ENCODE peak calls at places on chromosomes 2 and 18, in nine cellular contexts. S is A673; J is fibroblast of mammary gland; L is fibroblast of pulmonary artery; R is GM23248; I is effector memory CD4-positive, alpha-beta T cell; B is fibroblast of the aortic adventitia; Z is tibial artery; C is skeletal muscle cell. V is an unnamed sample.

GRCh38 chr2:224930990-224931389 is 111.3 kb downstream of the DOCK10 start:
- DNase-seq in Z (no peak), S (no peak), B (no peak), R (no peak), I (no peak), L (no peak), C (no peak), J (no peak), V (no peak)

GRCh38 chr2:157853211-157853610 is 22.9 kb downstream of the ACVR1 start:
- DNase-seq in J (peak), Z (no peak), B (no peak), C (no peak), L (no peak), I (no peak), S (no peak), R (no peak), V (no peak)

GRCh38 chr2:173087793-173088493 is 12.3 kb downstream of the MAP3K20 start:
- DNase-seq in J (no peak), R (no peak), I (no peak), S (no peak), Z (no peak), B (no peak), L (no peak), C (no peak), V (no peak)

GRCh38 chr2:128798502-128799283 is 480.0 kb upstream of the HS6ST1 start:
- DNase-seq in C (no peak), I (no peak), R (no peak), B (no peak), L (no peak), J (no peak), S (no peak), Z (peak), V (no peak)

GRCh38 chr18:24170389-24170788 is 31.5 kb downstream of the CABYR start:
- DNase-seq in S (no peak), Z (no peak), L (no peak), R (no peak), I (no peak), J (no peak), B (no peak), C (no peak), V (no peak)

GRCh38 chr18:74230922-74231714 is 60.6 kb downstream of the CYB5A start:
- DNase-seq in C (no peak), I (no peak), B (no peak), S (no peak), Z (no peak), R (no peak), J (no peak), L (no peak), V (no peak)

GRCh38 chr2:209946539-209946938 is 55.9 kb upstream of the RPE start:
- DNase-seq in L (no peak), Z (no peak), B (peak), C (no peak), R (peak), I (no peak), S (peak), J (peak), V (no peak)

GRCh38 chr2:38505779-38506178 is 96.9 kb downstream of the HNRNPLL start:
- DNase-seq in R (peak), I (no peak), B (peak), S (peak), L (peak), J (peak), C (no peak), Z (peak), V (no peak)

GRCh38 chr2:219440388-219441256 is 6.0 kb downstream of the SPEG start:
- DNase-seq in Z (no peak), I (no peak), R (peak), J (peak), L (no peak), S (no peak), B (peak), C (no peak), V (no peak)

GRCh38 chr18:49342690-49343089 is 117.8 kb downstream of the DYM start:
- DNase-seq in B (no peak), C (no peak), Z (no peak), L (peak), S (no peak), R (no peak), I (no peak), J (no peak), V (no peak)

GRCh38 chr2:241123816-241124536 is 21.9 kb upstream of the MTERF4 start:
- DNase-seq in C (no peak), L (no peak), J (no peak), R (peak), B (no peak), Z (no peak), S (no peak), I (peak), V (no peak)

GRCh38 chr2:99643824-99644787 is 154.3 kb upstream of the REV1 start:
- DNase-seq in J (peak), Z (peak), C (no peak), R (peak), B (peak), S (no peak), L (peak), I (no peak), V (no peak)

GRCh38 chr2:70683455-70683854 is 84.5 kb downstream of the ADD2 start:
- DNase-seq in I (no peak), S (no peak), Z (no peak), B (no peak), C (no peak), L (no peak), J (no peak), R (no peak), V (no peak)

GRCh38 chr2:163734911-163735691 is 707 bp downstream of the FIGN start:
- DNase-seq in R (peak), J (peak), I (no peak), C (no peak), Z (no peak), L (peak), B (peak), S (no peak), V (no peak)

GRCh38 chr18:3262234-3263171 is 570 bp downstream of the MYL12B start:
- DNase-seq in L (peak), R (peak), Z (no peak), S (no peak), I (peak), C (no peak), J (no peak), B (peak), V (no peak)

GRCh38 chr2:209340522-209340921 is 83.3 kb upstream of the MAP2 start:
- DNase-seq in L (no peak), R (no peak), C (no peak), J (no peak), S (no peak), B (no peak), Z (no peak), I (no peak), V (no peak)

GRCh38 chr2:235642446-235643107 is 148.7 kb downstream of the AGAP1 start:
- DNase-seq in B (peak), S (no peak), I (no peak), J (peak), R (peak), L (peak), Z (peak), C (peak), V (no peak)

GRCh38 chr2:72011791-72012190 is 135.9 kb downstream of the CYP26B1 start:
- DNase-seq in S (no peak), I (no peak), L (no peak), R (no peak), C (no peak), B (no peak), J (no peak), Z (no peak), V (no peak)

GRCh38 chr2:191105082-191105481 is 45.7 kb downstream of the STAT4 start:
- DNase-seq in L (peak), B (peak), Z (no peak), I (no peak), R (peak), J (peak), S (no peak), C (peak), V (no peak)

GRCh38 chr2:45018033-45018432 is 8.8 kb upstream of the SIX2 start:
- DNase-seq in S (no peak), L (no peak), B (no peak), C (no peak), J (no peak), R (no peak), Z (no peak), I (no peak), V (no peak)

GRCh38 chr2:56749152-56749752 is 565.5 kb downstream of the CCDC85A start:
- DNase-seq in B (peak), I (no peak), C (peak), L (peak), R (peak), J (peak), Z (no peak), S (peak), V (no peak)

GRCh38 chr2:224747765-224748164 is 31.6 kb upstream of the CCDC195 start:
- DNase-seq in R (no peak), I (no peak), Z (no peak), S (no peak), J (no peak), B (no peak), C (no peak), L (no peak), V (no peak)

GRCh38 chr2:75311993-75312392 is 112.7 kb upstream of the TACR1 start:
- DNase-seq in Z (no peak), B (no peak), L (no peak), S (no peak), I (no peak), C (no peak), J (no peak), R (no peak), V (no peak)

GRCh38 chr2:36468463-36469266 is 113.1 kb downstream of the CRIM1 start:
- DNase-seq in L (peak), B (peak), R (peak), J (peak), I (no peak), C (peak), Z (no peak), S (no peak), V (no peak)

GRCh38 chr2:119468154-119468955 is 36.7 kb downstream of the TMEM37 start:
- DNase-seq in I (no peak), Z (no peak), R (peak), B (peak), C (no peak), J (peak), L (peak), S (no peak), V (no peak)

GRCh38 chr18:79796531-79797390 is 977 bp upstream of the KCNG2 start:
- DNase-seq in S (peak), C (no peak), R (peak), I (no peak), L (peak), J (peak), B (peak), Z (no peak), V (no peak)

GRCh38 chr2:239727776-239728600 is 297.2 kb downstream of the NDUFA10 start:
- DNase-seq in Z (peak), I (no peak), L (no peak), S (no peak), B (no peak), C (no peak), R (no peak), J (no peak), V (no peak)

GRCh38 chr2:120736955-120737801 is 1.5 kb downstream of the GLI2 start:
- DNase-seq in S (peak), B (peak), R (peak), I (no peak), C (peak), L (peak), J (peak), Z (peak), V (no peak)

GRCh38 chr2:105409717-105410116 is 10.9 kb upstream of the FHL2 start:
- DNase-seq in R (peak), I (no peak), Z (peak), L (peak), J (peak), C (peak), S (no peak), B (peak), V (peak)

GRCh38 chr2:241692448-241692847 is 5.8 kb upstream of the DTYMK start:
- DNase-seq in I (no peak), S (no peak), Z (no peak), L (peak), C (peak), B (peak), R (peak), J (peak), V (no peak)

GRCh38 chr2:196702641-196703040 is 63.1 kb downstream of the CCDC150 start:
- DNase-seq in R (no peak), Z (no peak), J (peak), S (no peak), I (no peak), L (peak), B (peak), C (no peak), V (no peak)

GRCh38 chr18:59897321-59897954 is 2.4 kb upstream of the PMAIP1 start:
- DNase-seq in J (no peak), B (no peak), S (no peak), R (no peak), L (no peak), I (no peak), C (no peak), Z (no peak), V (no peak)
- H3K4me3 ChIP-seq in J (no peak), B (no peak), S (no peak), R (no peak), L (no peak), I (no peak), C (no peak), Z (no peak), V (no peak)

GRCh38 chr2:3097804-3098203 is 279.8 kb downstream of the EIPR1 start:
- DNase-seq in J (no peak), I (no peak), L (no peak), S (no peak), Z (no peak), C (no peak), B (no peak), R (no peak), V (no peak)
- H3K4me3 ChIP-seq in J (no peak), I (no peak), L (no peak), S (no peak), Z (no peak), C (no peak), B (no peak), R (no peak), V (no peak)

GRCh38 chr2:181657379-181657778 is 474 bp upstream of the CERKL start:
- DNase-seq in C (no peak), R (no peak), L (no peak), B (no peak), S (no peak), Z (no peak), J (no peak), I (no peak), V (no peak)
- H3K4me3 ChIP-seq in C (peak), R (peak), L (peak), B (peak), S (no peak), Z (peak), J (peak), I (no peak), V (peak)

GRCh38 chr2:53568463-53568862 is 199.1 kb upstream of the CHAC2 start:
- DNase-seq in I (no peak), Z (no peak), L (no peak), J (peak), C (no peak), S (peak), B (peak), R (no peak), V (no peak)
- H3K4me3 ChIP-seq in I (no peak), Z (no peak), L (no peak), J (no peak), C (peak), S (peak), B (peak), R (no peak), V (peak)

GRCh38 chr2:174662859-174663258 is 65.3 kb upstream of the WIPF1 start:
- DNase-seq in Z (no peak), R (no peak), C (no peak), B (no peak), L (no peak), J (no peak), S (no peak), I (no peak), V (no peak)

GRCh38 chr2:174663572-174663971 is 66.0 kb upstream of the WIPF1 start:
- DNase-seq in R (peak), I (no peak), J (peak), S (peak), Z (peak), B (peak), C (peak), L (peak), V (no peak)

GRCh38 chr2:174662459-174662858 is 64.9 kb upstream of the WIPF1 start:
- DNase-seq in B (peak), Z (peak), S (no peak), J (peak), R (peak), L (peak), I (no peak), C (peak), V (no peak)

GRCh38 chr2:174659069-174659900 is 61.7 kb upstream of the WIPF1 start:
- DNase-seq in C (no peak), L (no peak), B (no peak), R (no peak), J (no peak), S (no peak), I (no peak), Z (no peak), V (no peak)

DNA sequence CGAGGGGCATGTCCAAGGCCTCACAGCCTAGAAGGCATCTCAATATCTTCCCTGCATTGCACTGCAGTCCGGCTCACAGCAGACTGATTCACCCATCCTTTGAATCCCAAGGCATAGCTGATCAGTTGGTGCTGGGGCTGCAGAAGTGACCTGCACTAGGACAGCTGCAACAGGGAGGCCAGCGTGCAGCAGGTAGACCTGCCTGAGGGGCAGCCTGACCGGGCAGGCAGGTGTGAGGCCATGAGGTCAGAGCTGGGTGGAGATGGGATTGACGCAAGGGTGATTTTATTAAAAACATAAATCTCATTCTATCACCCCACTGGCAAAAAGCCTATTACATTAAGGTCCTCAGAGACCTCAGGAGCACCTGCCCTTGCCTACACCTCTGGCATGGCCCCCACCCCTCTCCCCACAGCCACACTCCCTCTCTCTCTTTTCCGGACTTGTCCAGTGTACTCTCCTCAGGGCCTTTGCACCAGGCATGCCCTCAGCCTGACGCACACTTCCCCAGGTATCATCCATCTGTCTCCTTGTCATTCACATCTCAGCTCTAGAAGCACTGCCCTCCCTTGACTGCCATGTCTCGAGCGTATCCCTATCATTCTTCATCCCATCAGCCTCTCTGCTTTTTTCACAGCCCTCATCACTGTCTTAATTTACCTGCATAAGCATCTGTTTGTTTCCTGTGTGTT is 63.5 kb upstream of the WIPF1 start:
- DNase-seq in I (no peak), S (no peak), Z (no peak), J (no peak), R (no peak), B (no peak), L (no peak), C (no peak), V (no peak)
- H3K4me3 ChIP-seq in I (no peak), S (no peak), Z (no peak), J (no peak), R (no peak), B (no peak), L (no peak), C (no peak), V (no peak)

GRCh38 chr2:174392706-174393105 is 2.8 kb upstream of the SCRN3 start:
- DNase-seq in C (no peak), Z (no peak), R (peak), L (no peak), J (no peak), B (no peak), S (no peak), I (no peak), V (no peak)

GRCh38 chr2:174400853-174401252 is 5.3 kb downstream of the SCRN3 start:
- DNase-seq in Z (no peak), C (no peak), J (no peak), L (no peak), S (no peak), R (no peak), B (no peak), I (no peak), V (no peak)

GRCh38 chr2:174399171-174399570 is 3.6 kb downstream of the SCRN3 start:
- DNase-seq in I (no peak), B (no peak), Z (no peak), L (no peak), R (peak), J (no peak), C (no peak), S (no peak), V (no peak)

GRCh38 chr2:174397773-174398172 is 2.2 kb downstream of the SCRN3 start:
- DNase-seq in R (no peak), C (no peak), B (no peak), L (no peak), I (no peak), J (no peak), Z (no peak), S (no peak), V (no peak)

DNA sequence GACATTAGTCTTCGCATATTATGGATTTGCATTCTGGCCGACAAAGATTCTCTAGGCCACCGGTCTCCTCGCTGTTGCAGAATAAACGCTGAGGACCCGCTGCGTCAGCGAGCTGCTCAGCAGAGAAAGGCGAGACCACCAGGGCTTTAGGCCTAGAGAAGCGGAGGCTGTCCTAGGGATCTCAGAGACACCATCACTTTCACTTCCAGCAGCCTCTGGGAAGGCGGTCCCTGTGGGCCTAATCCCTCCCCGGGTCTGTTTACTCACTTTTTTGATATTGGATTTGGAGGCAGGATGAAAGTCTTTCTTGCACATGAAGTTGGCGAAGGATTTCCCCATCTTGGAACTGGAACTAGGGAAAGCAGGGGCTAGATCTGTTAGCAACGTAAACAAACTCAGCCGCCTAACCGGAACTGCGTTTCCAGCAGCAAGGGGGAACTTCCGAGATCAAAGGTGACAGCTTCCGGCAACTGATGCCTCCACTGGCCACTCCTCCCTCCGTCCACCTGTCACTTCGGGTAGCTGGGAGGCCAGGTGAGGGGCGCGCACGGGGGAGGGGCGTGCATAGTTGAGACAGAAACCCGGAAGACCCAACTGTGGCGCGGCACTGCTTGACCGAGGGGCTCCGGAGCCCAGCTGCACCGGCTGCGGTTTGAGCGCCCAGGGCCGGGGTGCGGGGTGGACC is at the start of gene SCRN3:
- DNase-seq in L (peak), C (peak), I (peak), Z (peak), S (peak), J (peak), R (peak), B (peak), V (peak)
- H3K4me3 ChIP-seq in L (peak), C (peak), I (peak), Z (peak), S (peak), J (peak), R (peak), B (peak), V (peak)

V was measured in thoracic aorta.